ENCODE peak calls at places on chromosomes 16 and 17, in five cellular contexts. One of them, this sample, is unnamed.
A peak's percentile ranks its signal among the peaks of the same experiment; 100 is the strongest.

GRCh38 chr17:78557598-78558039 is 19.6 kb downstream of the DNAH17 start:
- DNase-seq in EH: peak; percentile 73
- DNase-seq in T-helper 2 cell treated with Interferon-gamma antibody and Interleukin-4, amounts not matched to agents 5 μg/mL and 100 μg/mL, for 36 hours: no peak
- DNase-seq in NCI-H2171 treated with DMSO at 0.1 percent for 48 hours: peak; percentile 66
- DNase-seq in GM04504: peak; percentile 48
- DNase-seq in this sample: peak; percentile 60

GRCh38 chr16:47486856-47487255 is 25.7 kb downstream of the PHKB start:
- DNase-seq in EH: no peak
- DNase-seq in T-helper 2 cell treated with Interferon-gamma antibody and Interleukin-4, amounts not matched to agents 5 μg/mL and 100 μg/mL, for 36 hours: no peak
- DNase-seq in NCI-H2171 treated with DMSO at 0.1 percent for 48 hours: no peak
- DNase-seq in GM04504: no peak
- DNase-seq in this sample: no peak

GRCh38 chr17:29949708-29950107 is 8.3 kb downstream of the EFCAB5 start:
- DNase-seq in EH: no peak
- DNase-seq in T-helper 2 cell treated with Interferon-gamma antibody and Interleukin-4, amounts not matched to agents 5 μg/mL and 100 μg/mL, for 36 hours: no peak
- DNase-seq in NCI-H2171 treated with DMSO at 0.1 percent for 48 hours: peak; percentile 80
- DNase-seq in GM04504: no peak
- DNase-seq in this sample: no peak

GRCh38 chr16:85296859-85297698 is 184.8 kb upstream of the CIBAR2 start:
- DNase-seq in EH: peak; percentile 47
- DNase-seq in T-helper 2 cell treated with Interferon-gamma antibody and Interleukin-4, amounts not matched to agents 5 μg/mL and 100 μg/mL, for 36 hours: peak; percentile 42
- DNase-seq in NCI-H2171 treated with DMSO at 0.1 percent for 48 hours: no peak
- DNase-seq in GM04504: no peak
- DNase-seq in this sample: peak; percentile 28

GRCh38 chr16:27768651-27769270 is 218.8 kb downstream of the KATNIP start:
- DNase-seq in EH: no peak
- DNase-seq in T-helper 2 cell treated with Interferon-gamma antibody and Interleukin-4, amounts not matched to agents 5 μg/mL and 100 μg/mL, for 36 hours: no peak
- DNase-seq in NCI-H2171 treated with DMSO at 0.1 percent for 48 hours: no peak
- DNase-seq in GM04504: no peak
- DNase-seq in this sample: no peak

GRCh38 chr17:1110844-1111598 is 68.8 kb downstream of the ABR start:
- DNase-seq in EH: peak; percentile 95
- DNase-seq in T-helper 2 cell treated with Interferon-gamma antibody and Interleukin-4, amounts not matched to agents 5 μg/mL and 100 μg/mL, for 36 hours: peak; percentile 20
- DNase-seq in NCI-H2171 treated with DMSO at 0.1 percent for 48 hours: no peak
- DNase-seq in GM04504: peak; percentile 53
- DNase-seq in this sample: peak; percentile 50

GRCh38 chr17:82740906-82741759 is 5.7 kb downstream of the FN3K start:
- DNase-seq in EH: no peak
- DNase-seq in T-helper 2 cell treated with Interferon-gamma antibody and Interleukin-4, amounts not matched to agents 5 μg/mL and 100 μg/mL, for 36 hours: no peak
- DNase-seq in NCI-H2171 treated with DMSO at 0.1 percent for 48 hours: no peak
- DNase-seq in GM04504: no peak
- DNase-seq in this sample: no peak

GRCh38 chr16:74623846-74624245 is 16.9 kb upstream of the GLG1 start:
- DNase-seq in EH: no peak
- DNase-seq in T-helper 2 cell treated with Interferon-gamma antibody and Interleukin-4, amounts not matched to agents 5 μg/mL and 100 μg/mL, for 36 hours: no peak
- DNase-seq in NCI-H2171 treated with DMSO at 0.1 percent for 48 hours: no peak
- DNase-seq in GM04504: no peak
- DNase-seq in this sample: no peak

GRCh38 chr17:7636192-7636591 is 6.3 kb downstream of the SHBG start:
- DNase-seq in EH: no peak
- DNase-seq in T-helper 2 cell treated with Interferon-gamma antibody and Interleukin-4, amounts not matched to agents 5 μg/mL and 100 μg/mL, for 36 hours: no peak
- DNase-seq in NCI-H2171 treated with DMSO at 0.1 percent for 48 hours: no peak
- DNase-seq in GM04504: no peak
- DNase-seq in this sample: no peak

GRCh38 chr16:30784215-30784614 is 2.8 kb downstream of the ZNF629 start:
- DNase-seq in EH: no peak
- DNase-seq in T-helper 2 cell treated with Interferon-gamma antibody and Interleukin-4, amounts not matched to agents 5 μg/mL and 100 μg/mL, for 36 hours: no peak
- DNase-seq in NCI-H2171 treated with DMSO at 0.1 percent for 48 hours: no peak
- DNase-seq in GM04504: no peak
- DNase-seq in this sample: no peak

GRCh38 chr16:27838536-27839175 is 224.9 kb downstream of the GSG1L start:
- DNase-seq in EH: no peak
- DNase-seq in T-helper 2 cell treated with Interferon-gamma antibody and Interleukin-4, amounts not matched to agents 5 μg/mL and 100 μg/mL, for 36 hours: no peak
- DNase-seq in NCI-H2171 treated with DMSO at 0.1 percent for 48 hours: no peak
- DNase-seq in GM04504: no peak
- DNase-seq in this sample: no peak

GRCh38 chr17:18327093-18327492 is 12.0 kb downstream of the SMCR8 start:
- DNase-seq in EH: no peak
- DNase-seq in T-helper 2 cell treated with Interferon-gamma antibody and Interleukin-4, amounts not matched to agents 5 μg/mL and 100 μg/mL, for 36 hours: no peak
- DNase-seq in NCI-H2171 treated with DMSO at 0.1 percent for 48 hours: no peak
- DNase-seq in GM04504: no peak
- DNase-seq in this sample: no peak